ENCODE peak calls at places on chromosomes 13 and 19, in four cellular contexts. One of them, this sample, is unnamed.

GRCh38 chr19:39563408-39563807 is 23.4 kb upstream of the EID2 start:
- DNase-seq in ovary: no peak
- DNase-seq in A549: no peak
- DNase-seq in heart left ventricle: no peak
- DNase-seq in this sample: no peak

GRCh38 chr13:20411638-20412342 is 113.9 kb downstream of the CRYL1 start:
- DNase-seq in heart left ventricle: no peak
- DNase-seq in A549: no peak
- DNase-seq in ovary: no peak
- DNase-seq in this sample: no peak

GRCh38 chr13:50810468-50810867 is 33.0 kb downstream of the DLEU7 start:
- DNase-seq in ovary: no peak
- DNase-seq in A549: no peak
- DNase-seq in heart left ventricle: no peak
- DNase-seq in this sample: no peak

GRCh38 chr13:84946144-84946543 is 853.1 kb downstream of the SLITRK6 start:
- DNase-seq in ovary: no peak
- DNase-seq in A549: no peak
- DNase-seq in heart left ventricle: no peak
- DNase-seq in this sample: no peak

GRCh38 chr19:18321729-18322091 is 1.2 kb downstream of the LSM4 start:
- DNase-seq in ovary: no peak
- DNase-seq in heart left ventricle: no peak
- DNase-seq in A549: no peak
- DNase-seq in this sample: no peak

GRCh38 chr19:57008432-57008831 is 111.4 kb upstream of the USP29 start:
- DNase-seq in heart left ventricle: no peak
- DNase-seq in ovary: no peak
- DNase-seq in A549: no peak
- DNase-seq in this sample: no peak

GRCh38 chr19:49556412-49557398 is 23.7 kb downstream of the NOSIP start:
- DNase-seq in heart left ventricle: peak; percentile 64
- DNase-seq in ovary: no peak
- DNase-seq in A549: no peak
- DNase-seq in this sample: peak; percentile 81

GRCh38 chr13:90997951-90998350 is 349.5 kb upstream of the MIR17HG start:
- DNase-seq in heart left ventricle: no peak
- DNase-seq in A549: no peak
- DNase-seq in ovary: no peak
- DNase-seq in this sample: no peak

GRCh38 chr13:43414111-43414510 is 372.7 kb downstream of the ENOX1 start:
- DNase-seq in A549: no peak
- DNase-seq in heart left ventricle: no peak
- DNase-seq in ovary: no peak
- DNase-seq in this sample: no peak

GRCh38 chr19:42596391-42597071 is 1.8 kb upstream of the CEACAM8 start:
- DNase-seq in A549: peak; percentile 64
- DNase-seq in heart left ventricle: peak; percentile 72
- DNase-seq in ovary: no peak
- DNase-seq in this sample: peak; percentile 29

GRCh38 chr19:54694648-54695047 is 29.6 kb upstream of the KIR3DL3 start:
- DNase-seq in A549: no peak
- DNase-seq in heart left ventricle: no peak
- DNase-seq in ovary: no peak
- DNase-seq in this sample: no peak

GRCh38 chr13:42752731-42753130 is 28.7 kb upstream of the FAM216B start:
- DNase-seq in ovary: no peak
- DNase-seq in A549: no peak
- DNase-seq in heart left ventricle: no peak
- DNase-seq in this sample: no peak

GRCh38 chr13:112721198-112722104 is 31.6 kb downstream of the ATP11A start:
- DNase-seq in heart left ventricle: no peak
- DNase-seq in A549: no peak
- DNase-seq in ovary: no peak
- DNase-seq in this sample: no peak

GRCh38 chr13:40394304-40394983 is 272.0 kb downstream of the FOXO1 start:
- DNase-seq in ovary: no peak
- DNase-seq in A549: no peak
- DNase-seq in heart left ventricle: no peak
- DNase-seq in this sample: no peak

GRCh38 chr19:28710278-28710677 is 502.7 kb downstream of the UQCRFS1 start:
- DNase-seq in ovary: no peak
- DNase-seq in heart left ventricle: no peak
- DNase-seq in A549: peak; percentile 30
- DNase-seq in this sample: no peak

GRCh38 chr19:3178973-3179738 is 587 bp downstream of the S1PR4 start:
- DNase-seq in ovary: no peak
- DNase-seq in heart left ventricle: no peak
- DNase-seq in A549: no peak
- DNase-seq in this sample: no peak
- H3K4me3 ChIP-seq in ovary: no peak overlapping the region
- H3K4me3 ChIP-seq in heart left ventricle: peak overlapping the region; percentile 42
- H3K4me3 ChIP-seq in A549: no peak overlapping the region
- H3K4me3 ChIP-seq in this sample: no peak overlapping the region

GRCh38 chr19:10858204-10858828 is 10.1 kb downstream of the C19orf38 start:
- DNase-seq in A549: no peak
- DNase-seq in ovary: no peak
- DNase-seq in heart left ventricle: no peak
- DNase-seq in this sample: no peak
- TF ChIP-seq CTCF in A549: peak; percentile 55
- TF ChIP-seq CTCF in ovary: no peak
- TF ChIP-seq CTCF in heart left ventricle: peak; percentile 56
- TF ChIP-seq CTCF in this sample: peak; percentile 38

DNA sequence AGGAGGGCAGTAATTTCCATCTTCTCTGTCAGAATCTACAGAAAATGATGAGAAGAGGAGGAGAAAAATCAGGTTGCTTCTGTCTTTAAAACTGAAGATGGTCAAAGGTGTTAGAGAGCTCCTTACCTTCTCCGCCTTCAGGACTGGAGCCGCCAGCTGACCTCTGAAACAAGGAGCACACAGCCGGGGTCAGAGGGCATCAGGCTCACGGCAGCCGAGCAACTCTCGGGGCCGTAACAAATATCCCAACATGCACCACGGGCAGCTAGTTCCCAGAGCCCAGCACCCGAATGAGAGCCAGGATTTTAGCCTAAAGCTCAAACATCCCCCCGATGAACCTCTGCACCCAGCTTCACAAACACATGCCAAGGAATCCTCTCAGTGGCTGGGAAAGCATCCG is 27.6 kb downstream of the CAPS start:
- DNase-seq in ovary: no peak
- DNase-seq in heart left ventricle: no peak
- DNase-seq in A549: no peak
- DNase-seq in this sample: no peak
- H3K4me1 ChIP-seq in ovary: peaks cover 10% of the 10 kb centered on the region
- H3K4me1 ChIP-seq in heart left ventricle: no peaks in the 10 kb centered on the region
- H3K4me1 ChIP-seq in A549: no peaks in the 10 kb centered on the region
- H3K4me1 ChIP-seq in this sample: peaks cover 17% of the 10 kb centered on the region

GRCh38 chr19:36972594-36972993 is 56.5 kb downstream of the ZNF568 start:
- DNase-seq in heart left ventricle: no peak
- DNase-seq in A549: no peak
- DNase-seq in ovary: no peak
- DNase-seq in this sample: peak; percentile 1
- H3K4me3 ChIP-seq in heart left ventricle: peak overlapping the region; percentile 85
- H3K4me3 ChIP-seq in A549: no peak overlapping the region
- H3K4me3 ChIP-seq in ovary: peak overlapping the region; percentile 56
- H3K4me3 ChIP-seq in this sample: peak overlapping the region; percentile 48

DNA sequence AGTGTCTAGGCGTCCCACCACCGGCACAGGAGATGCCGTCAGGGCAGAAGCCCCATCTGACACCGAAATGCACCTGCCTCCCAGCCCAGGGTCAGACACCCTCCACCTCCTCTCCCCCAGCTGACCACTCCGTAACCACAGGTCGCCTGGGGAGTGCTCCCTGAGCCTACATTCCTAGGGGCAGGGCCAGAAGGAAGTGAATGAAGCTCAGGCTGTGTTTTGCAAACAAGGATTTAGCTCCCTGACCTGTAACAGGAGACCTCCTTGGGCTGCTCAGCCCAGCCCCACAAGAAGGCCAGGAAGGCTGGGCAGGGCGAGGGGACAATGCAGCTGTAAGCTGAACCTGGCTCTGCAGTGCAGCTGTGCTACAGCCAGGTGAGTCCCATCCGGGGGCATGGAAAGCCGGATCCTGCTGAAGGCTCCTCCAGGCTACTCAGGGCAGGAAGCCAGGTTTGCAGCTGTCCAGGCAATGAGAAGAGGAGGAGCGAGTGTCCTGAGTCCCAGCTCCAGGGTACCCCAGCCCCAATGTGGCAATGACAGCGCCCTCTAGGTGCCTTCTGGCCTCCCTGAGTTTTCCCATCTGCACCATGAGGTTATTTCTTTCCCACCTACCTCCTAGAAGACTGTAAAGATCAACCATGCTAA is 42.1 kb downstream of the RHPN2 start:
- DNase-seq in ovary: no peak
- DNase-seq in heart left ventricle: no peak
- DNase-seq in A549: no peak
- DNase-seq in this sample: no peak
- TF ChIP-seq CTCF in ovary: no peak
- TF ChIP-seq CTCF in heart left ventricle: no peak
- TF ChIP-seq CTCF in A549: peak; percentile 39
- TF ChIP-seq CTCF in this sample: no peak

GRCh38 chr19:16609511-16609910 is 18.5 kb downstream of the MED26 start:
- DNase-seq in A549: no peak
- DNase-seq in ovary: no peak
- DNase-seq in heart left ventricle: no peak
- DNase-seq in this sample: no peak
- H3K4me1 ChIP-seq in A549: peaks cover 5% of the 10 kb centered on the region
- H3K4me1 ChIP-seq in ovary: peaks cover 10% of the 10 kb centered on the region
- H3K4me1 ChIP-seq in heart left ventricle: peaks cover 43% of the 10 kb centered on the region
- H3K4me1 ChIP-seq in this sample: peaks cover 27% of the 10 kb centered on the region

DNA sequence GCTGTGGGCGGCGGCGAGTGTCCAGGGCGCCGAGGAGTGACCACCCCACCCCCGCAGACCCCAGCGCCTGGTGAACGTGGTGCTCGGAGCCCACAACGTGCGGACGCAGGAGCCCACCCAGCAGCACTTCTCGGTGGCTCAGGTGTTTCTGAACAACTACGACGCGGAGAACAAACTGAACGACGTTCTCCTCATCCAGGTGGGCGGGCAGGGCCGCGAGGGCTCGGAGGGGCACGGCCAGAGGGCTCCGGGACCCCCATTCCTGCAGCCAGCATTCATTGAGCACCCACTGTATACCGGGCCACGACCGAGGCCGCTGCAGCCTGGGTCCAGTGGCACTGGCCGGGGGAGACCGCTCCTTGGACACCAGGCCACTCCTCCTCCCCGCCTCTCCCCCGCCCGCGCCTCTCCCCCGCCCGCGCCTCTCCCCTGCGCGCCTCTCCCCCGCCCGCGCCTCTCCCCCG is 3.1 kb downstream of the PRTN3 start:
- DNase-seq in heart left ventricle: no peak
- DNase-seq in ovary: no peak
- DNase-seq in A549: no peak
- DNase-seq in this sample: no peak
- H3K4me3 ChIP-seq in heart left ventricle: peak overlapping the region; percentile 46
- H3K4me3 ChIP-seq in ovary: no peak overlapping the region
- H3K4me3 ChIP-seq in A549: peak overlapping the region; percentile 47
- H3K4me3 ChIP-seq in this sample: no peak overlapping the region

GRCh38 chr19:40744554-40745401 is 5.5 kb downstream of the ACTMAP start:
- DNase-seq in A549: no peak
- DNase-seq in heart left ventricle: no peak
- DNase-seq in ovary: no peak
- DNase-seq in this sample: no peak
- TF ChIP-seq CTCF in A549: peak; percentile 24
- TF ChIP-seq CTCF in heart left ventricle: no peak
- TF ChIP-seq CTCF in ovary: no peak
- TF ChIP-seq CTCF in this sample: no peak

DNA sequence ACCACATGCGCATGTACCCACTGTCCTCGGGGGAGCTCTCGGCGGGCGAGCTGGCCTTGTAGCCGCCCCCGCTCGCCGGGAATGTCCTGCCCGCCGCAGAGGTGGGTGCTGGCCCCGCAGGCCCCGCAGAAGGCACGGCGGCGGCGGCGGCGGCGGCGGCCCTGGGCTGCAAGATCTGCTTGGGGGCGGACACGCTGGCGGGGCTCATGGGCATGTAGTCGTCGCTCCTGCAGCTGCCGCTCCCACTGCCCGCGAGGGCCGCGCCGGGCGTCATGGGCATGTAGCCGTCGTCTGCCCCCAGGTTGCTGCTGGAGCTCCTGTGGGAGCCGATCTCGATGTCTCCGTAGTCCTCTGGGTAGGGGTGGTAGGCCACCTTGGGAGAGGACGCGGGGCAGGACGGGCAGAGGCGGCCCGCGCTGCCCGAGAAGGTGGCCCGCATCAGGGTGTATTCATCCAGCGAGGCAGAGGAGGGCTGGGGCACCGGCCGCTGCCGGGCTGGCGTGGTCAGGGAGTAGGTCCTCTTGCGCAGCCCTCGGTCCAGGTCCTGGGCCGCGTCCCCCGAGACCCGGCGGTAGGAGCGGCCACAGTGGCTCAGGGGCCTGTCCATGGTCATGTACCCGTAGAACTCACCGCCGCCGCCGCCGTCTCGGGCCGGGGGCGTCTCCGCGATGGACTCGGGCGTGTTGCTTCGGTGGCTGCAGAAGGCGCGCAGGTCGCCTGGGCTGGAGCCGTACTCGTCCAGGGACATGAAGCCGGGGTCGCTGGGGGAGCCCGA is 2.4 kb downstream of the IRS2 start:
- DNase-seq in ovary: peak; percentile 34
- DNase-seq in heart left ventricle: no peak
- DNase-seq in A549: no peak
- DNase-seq in this sample: peak; percentile 40
- H3K4me1 ChIP-seq in ovary: peaks cover 24% of the 10 kb centered on the region
- H3K4me1 ChIP-seq in heart left ventricle: peaks cover 15% of the 10 kb centered on the region
- H3K4me1 ChIP-seq in A549: peaks cover 10% of the 10 kb centered on the region
- H3K4me1 ChIP-seq in this sample: peaks cover 30% of the 10 kb centered on the region

GRCh38 chr19:14555918-14556661 is 15.8 kb downstream of the NDUFB7 start:
- DNase-seq in A549: no peak
- DNase-seq in heart left ventricle: no peak
- DNase-seq in ovary: no peak
- DNase-seq in this sample: no peak

GRCh38 chr19:14554382-14554812 is 17.5 kb downstream of the NDUFB7 start:
- DNase-seq in ovary: no peak
- DNase-seq in A549: no peak
- DNase-seq in heart left ventricle: no peak
- DNase-seq in this sample: no peak

GRCh38 chr19:14558370-14559066 is 13.3 kb downstream of the NDUFB7 start:
- DNase-seq in A549: no peak
- DNase-seq in heart left ventricle: no peak
- DNase-seq in ovary: no peak
- DNase-seq in this sample: no peak

GRCh38 chr19:14553939-14554243 is 18.0 kb downstream of the NDUFB7 start:
- DNase-seq in ovary: no peak
- DNase-seq in heart left ventricle: no peak
- DNase-seq in A549: no peak
- DNase-seq in this sample: no peak

GRCh38 chr19:14556662-14557188 is 15.1 kb downstream of the NDUFB7 start:
- DNase-seq in heart left ventricle: peak; percentile 90
- DNase-seq in ovary: peak; percentile 58
- DNase-seq in A549: peak; percentile 66
- DNase-seq in this sample: peak; percentile 83
- H3K4me3 ChIP-seq in heart left ventricle: peak overlapping the region; percentile 22
- H3K4me3 ChIP-seq in ovary: no peak overlapping the region
- H3K4me3 ChIP-seq in A549: no peak overlapping the region
- H3K4me3 ChIP-seq in this sample: no peak overlapping the region

This sample was measured in adrenal gland.